ENCODE peak calls at places on chromosomes 6 and 20, in seven cellular contexts. L is mammary epithelial cell, H is bronchial epithelial cell, F is brain microvascular endothelial cell, I is stomach, Q is MM.1S, T is breast epithelium. N is an unnamed sample.

GRCh38 chr6:134003542-134003951 is 48.9 kb downstream of the SLC2A12 start:
- DNase-seq in L (no peak), H (no peak), F (no peak), I (no peak), Q (no peak), T (no peak), N (peak; percentile 45)

GRCh38 chr20:57587278-57587988 is 26.5 kb downstream of the PCK1 start:
- DNase-seq in L (no peak), H (no peak), F (no peak), I (no peak), Q (no peak), T (no peak), N (no peak)

GRCh38 chr20:50325651-50326050 is 135.0 kb downstream of the CEBPB start:
- DNase-seq in L (no peak), H (no peak), F (no peak), I (no peak), Q (no peak), T (no peak), N (no peak)

GRCh38 chr6:25217275-25217674 is 61.9 kb upstream of the CARMIL1 start:
- DNase-seq in L (no peak), H (no peak), F (no peak), I (no peak), Q (no peak), T (no peak), N (no peak)

GRCh38 chr6:36523936-36524499 is 23.3 kb downstream of the STK38 start:
- DNase-seq in L (no peak), H (peak; percentile 60), F (no peak), I (no peak), Q (no peak), T (no peak), N (no peak)

GRCh38 chr6:4888841-4889240 is 112.6 kb downstream of the CDYL start:
- DNase-seq in L (no peak), H (no peak), F (no peak), I (no peak), Q (no peak), T (no peak), N (no peak)

GRCh38 chr6:13262302-13263006 is 65.9 kb downstream of the TBC1D7 start:
- DNase-seq in L (no peak), H (no peak), F (no peak), I (no peak), Q (no peak), T (no peak), N (peak; percentile 9)

GRCh38 chr6:169961772-169962561 is 210.5 kb downstream of the ERMARD start:
- DNase-seq in L (no peak), H (no peak), F (no peak), I (peak; percentile 24), Q (no peak), T (peak; percentile 16), N (peak; percentile 5)

GRCh38 chr6:85450578-85450884 is 648 bp downstream of the NT5E start:
- DNase-seq in L (no peak), H (no peak), F (no peak), I (no peak), Q (no peak), T (no peak), N (peak; percentile 55)

GRCh38 chr6:32843979-32844838 is at the start of gene PSMB8:
- DNase-seq in L (peak; percentile 98), H (peak; percentile 98), F (peak; percentile 93), I (peak; percentile 99), Q (peak; percentile 98), T (peak; percentile 98), N (peak; percentile 95)

GRCh38 chr20:45088247-45088646 is 12.7 kb downstream of the KCNS1 start:
- DNase-seq in L (peak; percentile 96), H (peak; percentile 92), F (peak; percentile 11), I (no peak), Q (no peak), T (no peak), N (peak; percentile 49)

GRCh38 chr6:4714961-4715501 is 61.2 kb upstream of the CDYL start:
- DNase-seq in L (peak; percentile 42), H (peak; percentile 73), F (no peak), I (no peak), Q (no peak), T (no peak), N (no peak)

GRCh38 chr6:53046274-53046673 is 18.9 kb upstream of the FBXO9 start:
- DNase-seq in L (no peak), H (no peak), F (no peak), I (no peak), Q (no peak), T (no peak), N (no peak)

GRCh38 chr6:75326557-75327258 is 42.1 kb upstream of the TMEM30A start:
- DNase-seq in L (no peak), H (peak; percentile 84), F (no peak), I (no peak), Q (no peak), T (no peak), N (peak; percentile 52)

GRCh38 chr20:47117789-47118188 is 223.1 kb downstream of the EYA2 start:
- DNase-seq in L (no peak), H (no peak), F (no peak), I (peak; percentile 41), Q (no peak), T (no peak), N (peak; percentile 45)

GRCh38 chr6:63395388-63395787 is 75.6 kb upstream of the LGSN start:
- DNase-seq in L (no peak), H (no peak), F (no peak), I (no peak), Q (no peak), T (no peak), N (no peak)

GRCh38 chr6:55827818-55828522 is 47.4 kb downstream of the BMP5 start:
- DNase-seq in L (no peak), H (peak; percentile 18), F (no peak), I (no peak), Q (no peak), T (no peak), N (no peak)

GRCh38 chr6:135630789-135631376 is 133.3 kb upstream of the AHI1 start:
- DNase-seq in L (no peak), H (no peak), F (peak; percentile 15), I (no peak), Q (no peak), T (no peak), N (peak; percentile 41)

GRCh38 chr20:17568972-17569471 is 853 bp upstream of the DSTN start:
- DNase-seq in L (peak; percentile 96), H (peak; percentile 96), F (peak; percentile 97), I (peak; percentile 87), Q (no peak), T (peak; percentile 96), N (peak; percentile 89)

GRCh38 chr20:53827996-53828672 is 234.5 kb upstream of the ZNF217 start:
- DNase-seq in L (peak; percentile 91), H (peak; percentile 97), F (peak; percentile 97), I (no peak), Q (no peak), T (no peak), N (peak; percentile 100)

GRCh38 chr20:8315639-8316573 is 183.8 kb downstream of the PLCB1 start:
- DNase-seq in L (no peak), H (no peak), F (no peak), I (no peak), Q (no peak), T (no peak), N (no peak)

GRCh38 chr20:48875914-48876240 is 45.6 kb upstream of the ARFGEF2 start:
- DNase-seq in L (peak; percentile 52), H (peak; percentile 66), F (peak; percentile 49), I (no peak), Q (no peak), T (no peak), N (peak; percentile 60)

GRCh38 chr20:15379897-15380296 is 1042.5 kb upstream of the FLRT3 start:
- DNase-seq in L (no peak), H (no peak), F (no peak), I (no peak), Q (no peak), T (no peak), N (no peak)

DNA sequence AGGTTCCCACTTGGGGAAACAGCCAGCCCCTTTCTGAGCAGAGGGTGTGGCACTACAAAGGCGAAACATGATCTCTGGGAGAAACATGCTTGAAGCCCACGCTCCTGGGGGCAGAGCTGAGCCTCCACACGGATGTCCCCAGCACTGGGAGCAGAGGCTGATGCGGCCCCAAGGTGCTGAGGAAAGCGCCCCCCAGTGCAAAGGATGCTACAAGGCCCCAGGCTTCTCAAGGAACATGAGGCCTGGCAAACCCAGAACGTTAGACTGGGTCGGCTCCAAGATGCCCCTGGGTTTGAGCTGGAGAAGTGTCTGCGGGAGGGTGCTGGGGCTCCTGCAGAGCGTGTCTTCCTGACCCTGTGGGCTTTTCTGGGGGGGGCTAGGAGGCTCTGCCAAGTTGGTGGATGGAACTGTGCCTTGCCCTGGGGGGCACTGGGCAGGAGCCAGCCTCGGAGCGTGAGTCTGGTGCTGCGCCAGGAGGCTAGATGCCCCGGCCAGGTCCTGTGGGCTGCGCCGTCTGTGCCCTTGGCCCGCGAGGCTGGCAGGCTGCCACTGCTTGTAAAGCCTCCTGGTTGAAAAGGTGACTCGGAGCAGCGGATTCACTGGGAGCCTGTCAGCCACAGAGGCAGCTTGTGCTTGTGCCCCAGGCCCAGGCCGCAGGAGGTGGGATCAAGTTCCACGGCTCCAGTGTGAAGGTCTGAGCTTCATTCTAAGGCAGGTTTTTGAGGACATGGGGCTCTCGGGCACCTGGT is 8.1 kb downstream of the SYNJ2 start:
- DNase-seq in L (peak; percentile 68), H (peak; percentile 38), F (no peak), I (peak; percentile 84), Q (no peak), T (peak; percentile 81), N (peak; percentile 35)
- TF ChIP-seq CTCF in L (no peak), H (no peak), F (peak; percentile 41), I (no peak), Q (no peak), T (no peak), N (peak; percentile 17)

GRCh38 chr6:34056301-34056700 is 89.6 kb downstream of the GRM4 start:
- DNase-seq in L (no peak), H (peak; percentile 64), F (peak; percentile 12), I (peak; percentile 72), Q (peak; percentile 46), T (no peak), N (peak; percentile 80)
- H3K4me3 ChIP-seq in L (no peak overlapping the region), H (no peak overlapping the region), F (peak overlapping the region; percentile 9), I (peak overlapping the region; percentile 22), Q (no peak overlapping the region), T (peak overlapping the region; percentile 13), N (peak overlapping the region; percentile 10)

DNA sequence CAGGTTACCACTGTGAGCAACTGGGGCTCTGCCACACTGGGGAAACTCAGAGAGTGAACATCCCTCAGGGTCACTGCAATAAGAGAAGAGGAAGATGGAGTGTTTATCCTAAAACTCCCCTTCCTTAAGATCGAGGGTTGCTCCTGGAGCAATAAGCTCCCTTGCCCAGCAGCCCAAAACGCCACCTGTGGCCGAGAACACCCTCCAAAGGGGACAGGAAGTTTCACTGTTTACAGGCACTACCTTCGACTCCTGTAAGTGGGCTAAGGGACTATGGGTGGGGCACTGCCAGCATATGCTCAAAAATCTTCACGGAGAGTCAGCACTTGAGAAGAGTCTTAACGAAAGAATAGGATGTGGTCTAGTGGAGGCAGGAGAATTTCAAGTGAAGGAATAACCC is 132.5 kb downstream of the FAXC start:
- DNase-seq in L (no peak), H (no peak), F (no peak), I (no peak), Q (no peak), T (no peak), N (no peak)
- TF ChIP-seq CTCF in L (no peak), H (no peak), F (no peak), I (no peak), Q (no peak), T (no peak), N (no peak)

DNA sequence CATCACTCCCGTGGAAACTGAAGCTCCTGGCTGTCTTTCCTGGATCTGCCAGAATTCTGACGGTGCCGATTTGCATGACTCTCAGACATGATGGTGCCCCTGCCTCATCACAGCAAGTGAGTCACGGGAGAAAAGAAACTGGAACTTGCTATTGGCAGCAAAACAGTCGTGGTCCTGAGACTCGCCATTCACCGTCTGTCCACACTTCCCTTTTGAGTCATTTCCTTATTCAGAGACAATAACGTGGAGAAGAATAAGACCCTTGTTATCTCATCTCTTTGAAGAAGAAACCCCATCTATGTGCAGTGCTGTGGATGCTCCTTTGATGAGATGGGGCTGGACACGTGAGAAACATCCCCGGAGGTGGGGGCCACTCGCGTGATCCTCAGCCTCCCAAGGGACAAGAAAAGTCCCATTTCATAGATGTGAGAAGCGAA is 4.2 kb downstream of the GPR31 start:
- DNase-seq in L (no peak), H (peak; percentile 12), F (peak; percentile 12), I (no peak), Q (peak; percentile 22), T (no peak), N (no peak)
- H3K4me3 ChIP-seq in L (no peak overlapping the region), H (no peak overlapping the region), F (peak overlapping the region; percentile 22), I (no peak overlapping the region), Q (peak overlapping the region; percentile 62), T (no peak overlapping the region), N (no peak overlapping the region)